ENCODE peak calls at places on chromosomes 2 and 18, in four cellular contexts. K, W, R and E are unnamed samples.

GRCh38 chr2:44997948-44998347 is 11.3 kb downstream of the SIX2 start:
- DNase-seq in K (no peak), W (no peak), R (no peak), E (no peak)

GRCh38 chr2:3785220-3785889 is 82.0 kb downstream of the DCDC2C start:
- DNase-seq in K (no peak), W (no peak), R (no peak), E (peak; percentile 87)

GRCh38 chr2:579351-579886 is 97.8 kb downstream of the TMEM18 start:
- DNase-seq in K (no peak), W (no peak), R (no peak), E (peak; percentile 49)

GRCh38 chr2:27407798-27408491 is 1.4 kb downstream of the PPM1G start:
- DNase-seq in K (peak; percentile 75), W (peak; percentile 31), R (peak; percentile 73), E (peak; percentile 72)

GRCh38 chr2:27738349-27739057 is 33.0 kb upstream of the MRPL33 start:
- DNase-seq in K (no peak), W (no peak), R (no peak), E (no peak)

GRCh38 chr2:113128386-113128664 is 927 bp downstream of the IL1RN start:
- DNase-seq in K (no peak), W (no peak), R (no peak), E (no peak)

GRCh38 chr2:15896859-15897258 is 43.5 kb upstream of the MYCN start:
- DNase-seq in K (no peak), W (no peak), R (no peak), E (no peak)

GRCh38 chr18:51196116-51196810 is 1.2 kb downstream of the MEX3C start:
- DNase-seq in K (no peak), W (no peak), R (peak; percentile 16), E (no peak)

GRCh38 chr2:20424300-20425290 is 22.3 kb upstream of the RHOB start:
- DNase-seq in K (peak; percentile 51), W (peak; percentile 51), R (peak; percentile 57), E (peak; percentile 46)

GRCh38 chr2:232900811-232901701 is 31.0 kb downstream of the SNORC start:
- DNase-seq in K (no peak), W (no peak), R (no peak), E (no peak)

GRCh38 chr2:54411801-54412354 is 44.2 kb upstream of the SPTBN1 start:
- DNase-seq in K (no peak), W (no peak), R (no peak), E (no peak)

GRCh38 chr2:26002617-26003310 is 20.5 kb upstream of the KIF3C start:
- DNase-seq in K (no peak), W (no peak), R (no peak), E (no peak)

GRCh38 chr2:196233033-196233807 is 61.8 kb upstream of the STK17B start:
- DNase-seq in K (peak; percentile 93), W (peak; percentile 95), R (no peak), E (peak; percentile 97)

GRCh38 chr2:146666336-146666735 is 1178.5 kb upstream of the ACVR2A start:
- DNase-seq in K (peak; percentile 70), W (peak; percentile 80), R (no peak), E (peak; percentile 69)

GRCh38 chr2:217527586-217528202 is 475.1 kb downstream of the TNS1 start:
- DNase-seq in K (no peak), W (peak; percentile 26), R (no peak), E (no peak)

GRCh38 chr2:145724499-145724898 is 1204.6 kb upstream of the ZEB2 start:
- DNase-seq in K (no peak), W (peak; percentile 30), R (no peak), E (no peak)

GRCh38 chr18:6624271-6624670 is 105.2 kb upstream of the ARHGAP28 start:
- DNase-seq in K (peak; percentile 63), W (peak; percentile 53), R (no peak), E (peak; percentile 74)

GRCh38 chr18:6627621-6628020 is 101.9 kb upstream of the ARHGAP28 start:
- DNase-seq in K (no peak), W (no peak), R (no peak), E (no peak)

GRCh38 chr18:6623278-6623677 is 106.2 kb upstream of the ARHGAP28 start:
- DNase-seq in K (no peak), W (no peak), R (no peak), E (no peak)

GRCh38 chr18:6626457-6626856 is 103.1 kb upstream of the ARHGAP28 start:
- DNase-seq in K (no peak), W (no peak), R (no peak), E (no peak)

GRCh38 chr18:6624729-6625308 is 104.7 kb upstream of the ARHGAP28 start:
- DNase-seq in K (peak; percentile 81), W (peak; percentile 30), R (no peak), E (no peak)
- H3K4me3 ChIP-seq in K (no peak overlapping the region), W (no peak overlapping the region), R (no peak overlapping the region), E (no peak overlapping the region)

DNA sequence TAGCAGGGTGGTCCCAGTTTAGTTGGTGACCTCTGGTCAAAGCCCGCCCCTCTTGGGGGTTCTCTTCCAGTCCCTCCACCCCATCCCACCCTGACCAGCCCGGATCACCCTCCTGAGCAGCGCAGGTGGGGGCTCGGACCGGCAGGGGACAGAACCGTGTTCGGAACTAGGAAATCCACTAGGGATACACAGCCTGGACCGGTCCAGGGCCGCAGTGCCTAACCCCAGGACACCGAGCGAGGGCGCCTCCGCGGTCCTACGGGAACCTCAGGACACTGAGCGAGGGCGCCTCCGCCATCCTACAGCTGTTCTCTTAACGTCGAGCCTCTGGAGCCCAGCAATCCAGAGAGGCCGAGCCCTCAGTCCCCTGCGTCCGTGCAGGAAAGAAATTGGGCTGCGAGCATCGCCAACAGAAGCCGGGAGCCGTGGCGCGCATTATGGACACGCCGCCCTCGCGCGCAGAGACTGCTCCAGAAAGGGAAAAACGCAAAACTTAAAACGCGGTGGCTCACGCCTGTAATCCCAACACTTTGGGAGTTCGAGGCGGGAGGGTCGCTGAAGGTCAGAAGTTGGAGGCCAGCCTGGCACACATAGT is 8.5 kb downstream of the RAX start:
- DNase-seq in K (no peak), W (no peak), R (no peak), E (no peak)
- TF ChIP-seq EZH2 in K (peak; percentile 11), W (no peak), R (no peak), E (no peak)

GRCh38 chr2:108640731-108641130 is 78.6 kb upstream of the RANBP2 start:
- DNase-seq in K (peak; percentile 38), W (peak; percentile 78), R (no peak), E (peak; percentile 78)
- H3K4me2 ChIP-seq in K (no peak overlapping the region), W (no peak overlapping the region), R (no peak overlapping the region), E (peak overlapping the region; percentile 39)

GRCh38 chr18:47899107-47899840 is 31.2 kb downstream of the SMAD2 start:
- DNase-seq in K (peak; percentile 17), W (no peak), R (peak; percentile 45), E (no peak)
- H3K4me3 ChIP-seq in K (no peak overlapping the region), W (no peak overlapping the region), R (no peak overlapping the region), E (no peak overlapping the region)

DNA sequence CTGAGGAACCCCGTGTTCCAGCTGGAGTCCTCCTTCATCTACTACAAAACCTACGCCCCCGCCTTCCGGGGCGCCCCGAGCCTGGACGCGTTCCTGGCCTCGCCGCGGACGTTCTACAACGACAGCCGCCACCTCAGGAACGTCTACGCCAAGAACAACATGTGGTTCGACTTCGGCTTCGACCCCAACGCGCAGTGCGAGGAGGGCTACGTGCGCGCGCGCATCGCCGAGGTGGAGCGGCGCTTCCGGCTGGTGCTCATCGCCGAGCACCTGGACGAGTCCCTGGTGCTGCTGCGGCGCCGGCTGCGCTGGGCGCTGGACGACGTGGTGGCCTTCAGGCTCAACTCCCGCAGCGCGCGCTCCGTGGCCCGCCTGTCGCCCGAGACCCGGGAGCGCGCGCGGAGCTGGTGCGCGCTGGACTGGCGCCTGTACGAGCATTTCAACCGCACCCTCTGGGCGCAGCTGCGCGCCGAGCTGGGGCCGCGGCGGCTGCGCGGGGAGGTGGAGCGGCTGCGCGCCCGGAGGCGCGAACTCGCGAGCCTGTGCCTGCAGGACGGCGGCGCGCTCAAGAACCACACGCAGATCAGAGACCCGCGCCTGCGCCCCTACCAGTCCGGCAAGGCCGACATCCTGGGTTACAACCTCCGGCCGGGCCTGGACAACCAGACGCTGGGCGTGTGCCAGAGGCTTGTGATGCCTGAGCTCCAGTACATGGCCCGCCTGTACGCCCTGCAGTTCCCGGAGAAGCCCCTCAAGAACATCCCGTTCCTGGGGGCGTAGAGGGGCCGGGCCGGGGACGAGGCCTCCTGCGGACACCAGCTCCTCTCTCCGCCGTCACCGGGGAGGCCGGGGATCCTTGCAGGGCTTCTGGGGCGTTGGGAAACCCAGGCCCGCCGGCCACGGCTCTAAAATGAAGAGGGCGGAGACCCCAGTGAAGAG is 5.3 kb upstream of the NEU4 start:
- DNase-seq in K (peak; percentile 29), W (peak; percentile 53), R (no peak), E (no peak)
- TF ChIP-seq EZH2 in K (peak; percentile 66), W (no peak), R (no peak), E (no peak)

GRCh38 chr18:57439985-57440330 is 4.8 kb downstream of the ONECUT2 start:
- DNase-seq in K (no peak), W (no peak), R (no peak), E (no peak)
- H3K4me2 ChIP-seq in K (no peak overlapping the region), W (no peak overlapping the region), R (no peak overlapping the region), E (no peak overlapping the region)